ENCODE peak calls at places on chromosomes 1 and 21, in four cellular contexts. One of them, this sample, is unnamed.
A peak's percentile ranks its signal among the peaks of the same experiment; 100 is the strongest.

GRCh38 chr21:36699546-36700294 is 805 bp downstream of the SIM2 start:
- DNase-seq in adrenal gland: no peak
- DNase-seq in fibroblast of lung: no peak
- DNase-seq in A549: no peak
- DNase-seq in this sample: no peak

GRCh38 chr21:33047231-33047630 is 21.5 kb downstream of the OLIG2 start:
- DNase-seq in adrenal gland: peak; percentile 25
- DNase-seq in A549: no peak
- DNase-seq in fibroblast of lung: peak; percentile 83
- DNase-seq in this sample: no peak

GRCh38 chr1:24277420-24278169 is 41.6 kb upstream of the GRHL3 start:
- DNase-seq in adrenal gland: no peak
- DNase-seq in fibroblast of lung: peak; percentile 90
- DNase-seq in A549: no peak
- DNase-seq in this sample: no peak

GRCh38 chr1:156146749-156147405 is 6.5 kb upstream of the SEMA4A start:
- DNase-seq in adrenal gland: no peak
- DNase-seq in A549: no peak
- DNase-seq in fibroblast of lung: no peak
- DNase-seq in this sample: peak; percentile 83

GRCh38 chr1:17244826-17245740 is 3.8 kb upstream of the PADI3 start:
- DNase-seq in adrenal gland: no peak
- DNase-seq in fibroblast of lung: no peak
- DNase-seq in A549: no peak
- DNase-seq in this sample: no peak

GRCh38 chr1:31095298-31095981 is 29.9 kb upstream of the PUM1 start:
- DNase-seq in A549: no peak
- DNase-seq in fibroblast of lung: peak; percentile 80
- DNase-seq in adrenal gland: no peak
- DNase-seq in this sample: no peak

GRCh38 chr1:240107058-240107684 is 15.5 kb downstream of the FMN2 start:
- DNase-seq in fibroblast of lung: peak; percentile 91
- DNase-seq in A549: no peak
- DNase-seq in adrenal gland: no peak
- DNase-seq in this sample: no peak

GRCh38 chr1:53919675-53920066 is 25.7 kb downstream of the DIO1 start:
- DNase-seq in fibroblast of lung: peak; percentile 37
- DNase-seq in A549: no peak
- DNase-seq in adrenal gland: no peak
- DNase-seq in this sample: no peak

GRCh38 chr21:33854604-33855003 is 61.0 kb downstream of the ATP5PO start:
- DNase-seq in fibroblast of lung: no peak
- DNase-seq in A549: peak; percentile 15
- DNase-seq in adrenal gland: no peak
- DNase-seq in this sample: no peak

GRCh38 chr1:39394598-39394997 is 96.8 kb upstream of the BMP8A start:
- DNase-seq in fibroblast of lung: peak; percentile 61
- DNase-seq in A549: no peak
- DNase-seq in adrenal gland: peak; percentile 57
- DNase-seq in this sample: no peak

GRCh38 chr1:236394905-236395779 is 1.1 kb downstream of the EDARADD start:
- DNase-seq in A549: no peak
- DNase-seq in adrenal gland: no peak
- DNase-seq in fibroblast of lung: peak; percentile 12
- DNase-seq in this sample: peak; percentile 84

GRCh38 chr1:41478118-41478748 is 6.2 kb downstream of the EDN2 start:
- DNase-seq in adrenal gland: no peak
- DNase-seq in A549: no peak
- DNase-seq in fibroblast of lung: no peak
- DNase-seq in this sample: peak; percentile 63

DNA sequence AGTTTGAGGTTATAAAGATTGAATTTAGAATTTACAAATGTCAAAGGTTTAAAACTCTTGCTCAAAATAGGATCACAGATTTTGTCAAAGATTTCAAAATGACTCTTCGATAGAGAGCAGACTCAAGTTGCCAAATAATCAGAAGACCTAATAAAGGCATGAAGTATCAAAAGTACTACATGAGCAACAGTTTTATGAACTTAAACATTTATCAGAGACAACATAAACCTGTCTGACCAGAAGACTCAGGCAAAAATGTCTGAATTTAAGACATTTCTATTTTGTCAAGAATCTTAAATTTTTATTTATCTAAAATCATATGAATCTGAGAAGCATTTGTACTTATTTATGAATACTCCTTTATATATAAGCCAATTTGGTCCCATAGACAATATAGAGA is 330.9 kb downstream of the PTPRU start:
- DNase-seq in fibroblast of lung: no peak
- DNase-seq in adrenal gland: no peak
- DNase-seq in A549: no peak
- DNase-seq in this sample: no peak
- H3K9me3 ChIP-seq in fibroblast of lung: no peaks in the 10 kb centered on the region
- H3K9me3 ChIP-seq in adrenal gland: peaks cover 14% of the 10 kb centered on the region
- H3K9me3 ChIP-seq in A549: no peaks in the 10 kb centered on the region
- H3K9me3 ChIP-seq in this sample: peaks cover 65% of the 10 kb centered on the region

GRCh38 chr21:22363504-22363903 is 1365.3 kb downstream of the NCAM2 start:
- DNase-seq in fibroblast of lung: no peak
- DNase-seq in adrenal gland: no peak
- DNase-seq in A549: no peak
- DNase-seq in this sample: no peak

DNA sequence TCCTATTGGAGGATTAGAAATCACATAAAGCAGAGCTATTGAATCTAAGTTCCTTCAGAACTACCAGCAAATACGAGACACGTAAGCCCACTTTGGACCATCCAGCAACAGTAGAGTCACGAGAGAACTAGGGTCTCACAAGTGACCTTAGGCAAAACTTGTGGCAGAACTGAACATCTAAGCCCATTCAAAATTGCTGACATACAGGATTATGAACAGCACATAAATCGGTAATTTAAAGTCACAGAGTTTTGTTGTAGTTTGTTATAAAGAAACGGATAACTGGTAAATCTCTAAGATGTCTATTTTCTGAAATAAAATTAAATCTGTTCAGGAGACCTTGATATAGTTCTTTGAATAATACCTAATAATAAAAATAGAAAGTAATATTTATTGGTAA is 1366.0 kb downstream of the NCAM2 start:
- DNase-seq in A549: no peak
- DNase-seq in fibroblast of lung: no peak
- DNase-seq in adrenal gland: no peak
- DNase-seq in this sample: no peak
- H3K9me3 ChIP-seq in A549: no peaks in the 10 kb centered on the region
- H3K9me3 ChIP-seq in fibroblast of lung: no peaks in the 10 kb centered on the region
- H3K9me3 ChIP-seq in adrenal gland: no peaks in the 10 kb centered on the region
- H3K9me3 ChIP-seq in this sample: no peaks in the 10 kb centered on the region

GRCh38 chr1:3004285-3005205 is 16.7 kb upstream of the ACTRT2 start:
- DNase-seq in fibroblast of lung: no peak
- DNase-seq in A549: no peak
- DNase-seq in adrenal gland: no peak
- DNase-seq in this sample: peak; percentile 58
- H3K9me3 ChIP-seq in fibroblast of lung: no peaks in the 10 kb centered on the region
- H3K9me3 ChIP-seq in A549: no peaks in the 10 kb centered on the region
- H3K9me3 ChIP-seq in adrenal gland: no peaks in the 10 kb centered on the region
- H3K9me3 ChIP-seq in this sample: peaks cover 31% of the 10 kb centered on the region

GRCh38 chr1:107499139-107499744 is 358.4 kb downstream of the NTNG1 start:
- DNase-seq in adrenal gland: no peak
- DNase-seq in A549: no peak
- DNase-seq in fibroblast of lung: no peak
- DNase-seq in this sample: no peak

GRCh38 chr1:107493111-107493716 is 352.4 kb downstream of the NTNG1 start:
- DNase-seq in adrenal gland: no peak
- DNase-seq in fibroblast of lung: no peak
- DNase-seq in A549: no peak
- DNase-seq in this sample: no peak

GRCh38 chr1:107491582-107491981 is 350.7 kb downstream of the NTNG1 start:
- DNase-seq in fibroblast of lung: no peak
- DNase-seq in A549: no peak
- DNase-seq in adrenal gland: no peak
- DNase-seq in this sample: no peak

GRCh38 chr1:107496002-107496401 is 355.2 kb downstream of the NTNG1 start:
- DNase-seq in adrenal gland: no peak
- DNase-seq in A549: no peak
- DNase-seq in fibroblast of lung: no peak
- DNase-seq in this sample: no peak

DNA sequence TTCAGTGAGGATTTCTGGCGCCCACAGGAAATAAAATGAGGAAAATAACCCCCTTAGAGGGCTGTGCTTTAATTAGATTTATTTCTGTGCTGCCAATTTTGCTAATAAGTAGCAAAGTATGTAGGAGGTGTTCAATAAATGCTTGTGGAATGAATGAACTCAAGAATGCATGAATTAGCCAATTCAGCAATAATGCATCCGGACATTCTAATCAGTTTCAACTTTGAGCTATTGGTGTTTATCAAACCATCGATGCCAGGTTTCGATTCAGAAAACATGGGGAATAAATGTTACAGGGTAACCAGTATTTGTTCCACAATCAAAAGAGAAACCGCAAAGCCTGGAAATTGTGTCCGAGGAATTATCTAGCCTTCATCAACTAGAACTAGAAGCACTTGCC is 353.2 kb downstream of the NTNG1 start:
- DNase-seq in fibroblast of lung: no peak
- DNase-seq in A549: no peak
- DNase-seq in adrenal gland: no peak
- DNase-seq in this sample: no peak
- H3K9me3 ChIP-seq in fibroblast of lung: no peaks in the 10 kb centered on the region
- H3K9me3 ChIP-seq in A549: no peaks in the 10 kb centered on the region
- H3K9me3 ChIP-seq in adrenal gland: no peaks in the 10 kb centered on the region
- H3K9me3 ChIP-seq in this sample: no peaks in the 10 kb centered on the region

DNA sequence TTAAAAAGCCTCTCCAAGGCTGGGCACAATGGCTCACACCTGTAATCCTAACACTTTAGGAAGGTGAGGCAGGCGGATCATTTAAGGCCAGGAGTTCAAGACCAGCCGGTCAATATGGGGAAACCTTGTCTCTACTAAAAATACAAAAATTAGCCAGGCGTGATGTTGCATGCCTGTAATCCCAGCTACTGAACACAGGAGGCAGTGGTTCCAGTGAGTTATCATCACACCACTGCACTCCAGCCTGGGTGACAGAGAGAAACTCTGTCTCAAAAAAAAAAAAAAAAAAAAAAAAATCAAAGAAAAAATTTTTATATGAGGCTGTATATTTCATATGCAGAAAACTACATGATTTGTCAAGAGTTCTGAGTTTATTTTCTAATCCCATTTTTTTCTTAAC is 1107.1 kb upstream of the TMPRSS15 start:
- DNase-seq in fibroblast of lung: no peak
- DNase-seq in A549: no peak
- DNase-seq in adrenal gland: no peak
- DNase-seq in this sample: no peak
- H3K9me3 ChIP-seq in fibroblast of lung: no peaks in the 10 kb centered on the region
- H3K9me3 ChIP-seq in A549: no peaks in the 10 kb centered on the region
- H3K9me3 ChIP-seq in adrenal gland: no peaks in the 10 kb centered on the region
- H3K9me3 ChIP-seq in this sample: no peaks in the 10 kb centered on the region

GRCh38 chr21:39083377-39084008 is 99.8 kb downstream of the PSMG1 start:
- DNase-seq in A549: no peak
- DNase-seq in fibroblast of lung: no peak
- DNase-seq in adrenal gland: no peak
- DNase-seq in this sample: no peak
- H3K9me3 ChIP-seq in A549: no peaks in the 10 kb centered on the region
- H3K9me3 ChIP-seq in fibroblast of lung: no peaks in the 10 kb centered on the region
- H3K9me3 ChIP-seq in adrenal gland: no peaks in the 10 kb centered on the region
- H3K9me3 ChIP-seq in this sample: no peaks in the 10 kb centered on the region

DNA sequence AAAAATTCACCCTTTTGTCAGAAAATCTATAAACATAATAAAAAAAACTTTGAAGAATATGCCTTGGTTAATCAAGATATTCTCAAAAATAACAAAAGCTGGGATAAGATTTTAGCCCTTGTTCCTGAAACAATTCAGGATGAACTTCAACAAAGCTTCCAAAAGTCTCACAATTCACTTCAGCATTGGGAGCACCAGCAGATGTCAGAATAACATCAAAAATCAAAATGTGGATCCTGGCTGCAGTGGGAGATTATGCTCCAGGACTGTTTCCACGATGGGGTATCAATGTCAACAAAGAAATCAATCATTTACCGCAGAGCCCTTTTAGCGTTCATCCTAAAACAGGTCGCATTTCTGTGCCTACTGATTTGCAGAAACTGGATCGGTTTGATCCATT is 35.2 kb downstream of the ZNF670 start:
- DNase-seq in adrenal gland: no peak
- DNase-seq in A549: no peak
- DNase-seq in fibroblast of lung: no peak
- DNase-seq in this sample: no peak
- H3K9me3 ChIP-seq in adrenal gland: peaks cover 36% of the 10 kb centered on the region
- H3K9me3 ChIP-seq in A549: peaks cover 84% of the 10 kb centered on the region
- H3K9me3 ChIP-seq in fibroblast of lung: no peaks in the 10 kb centered on the region
- H3K9me3 ChIP-seq in this sample: peaks cover 100% of the 10 kb centered on the region

GRCh38 chr1:90561384-90561783 is 155.7 kb downstream of the BARHL2 start:
- DNase-seq in adrenal gland: no peak
- DNase-seq in A549: no peak
- DNase-seq in fibroblast of lung: no peak
- DNase-seq in this sample: no peak

GRCh38 chr1:90558754-90559378 is 158.2 kb downstream of the BARHL2 start:
- DNase-seq in fibroblast of lung: no peak
- DNase-seq in adrenal gland: no peak
- DNase-seq in A549: no peak
- DNase-seq in this sample: no peak

GRCh38 chr1:90561926-90562325 is 155.2 kb downstream of the BARHL2 start:
- DNase-seq in adrenal gland: no peak
- DNase-seq in fibroblast of lung: no peak
- DNase-seq in A549: no peak
- DNase-seq in this sample: no peak

GRCh38 chr1:90564164-90564563 is 152.9 kb downstream of the BARHL2 start:
- DNase-seq in A549: no peak
- DNase-seq in adrenal gland: no peak
- DNase-seq in fibroblast of lung: no peak
- DNase-seq in this sample: no peak

DNA sequence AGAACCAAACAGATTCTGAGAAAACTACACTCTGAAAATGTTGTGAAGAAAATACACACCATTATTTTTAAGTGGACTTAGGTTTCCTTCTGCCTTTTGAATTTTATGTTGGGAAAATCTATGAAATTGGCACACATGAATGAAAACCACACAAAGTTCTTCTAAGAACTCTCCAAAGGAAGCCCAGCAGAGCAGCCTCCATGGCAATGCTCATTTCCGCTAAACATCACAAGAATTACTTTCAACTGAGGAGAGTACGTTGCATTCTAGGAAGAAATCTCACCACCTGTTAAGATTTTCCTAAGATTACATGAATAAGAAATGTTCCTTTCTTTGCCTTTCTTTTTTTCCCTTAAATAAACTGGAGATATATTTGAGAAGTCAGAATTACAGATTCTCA is 154.2 kb downstream of the BARHL2 start:
- DNase-seq in adrenal gland: no peak
- DNase-seq in A549: no peak
- DNase-seq in fibroblast of lung: no peak
- DNase-seq in this sample: no peak
- H3K9me3 ChIP-seq in adrenal gland: no peaks in the 10 kb centered on the region
- H3K9me3 ChIP-seq in A549: no peaks in the 10 kb centered on the region
- H3K9me3 ChIP-seq in fibroblast of lung: no peaks in the 10 kb centered on the region
- H3K9me3 ChIP-seq in this sample: no peaks in the 10 kb centered on the region

This sample was measured in spleen.